ENCODE peak calls at places on chromosomes 12 and 14, in four cellular contexts. One of them, this sample, is unnamed.

GRCh38 chr12:68236421-68237059 is 10.9 kb upstream of the IL26 start:
- DNase-seq in heart right ventricle: no peak
- DNase-seq in fibroblast of the aortic adventitia: peak
- DNase-seq in stromal cell of bone marrow: no peak
- DNase-seq in this sample: no peak

GRCh38 chr12:110233212-110233903 is 47.7 kb upstream of the ATP2A2 start:
- DNase-seq in heart right ventricle: no peak
- DNase-seq in fibroblast of the aortic adventitia: no peak
- DNase-seq in stromal cell of bone marrow: no peak
- DNase-seq in this sample: no peak

GRCh38 chr12:107131832-107132616 is 38.7 kb upstream of the CRY1 start:
- DNase-seq in heart right ventricle: peak
- DNase-seq in fibroblast of the aortic adventitia: peak
- DNase-seq in stromal cell of bone marrow: peak
- DNase-seq in this sample: peak

GRCh38 chr14:76975865-76976622 is 52.5 kb downstream of the IRF2BPL start:
- DNase-seq in heart right ventricle: no peak
- DNase-seq in fibroblast of the aortic adventitia: no peak
- DNase-seq in stromal cell of bone marrow: no peak
- DNase-seq in this sample: no peak

GRCh38 chr12:57161491-57161890 is 14.1 kb upstream of the LRP1-AS start:
- DNase-seq in heart right ventricle: no peak
- DNase-seq in fibroblast of the aortic adventitia: no peak
- DNase-seq in stromal cell of bone marrow: no peak
- DNase-seq in this sample: no peak

GRCh38 chr14:102774391-102775153 is 2.7 kb upstream of the TRAF3 start:
- DNase-seq in heart right ventricle: peak
- DNase-seq in fibroblast of the aortic adventitia: peak
- DNase-seq in stromal cell of bone marrow: peak
- DNase-seq in this sample: peak

GRCh38 chr12:86249856-86250255 is 6.3 kb downstream of the MGAT4C start:
- DNase-seq in heart right ventricle: no peak
- DNase-seq in fibroblast of the aortic adventitia: peak
- DNase-seq in stromal cell of bone marrow: no peak
- DNase-seq in this sample: no peak

GRCh38 chr14:59262717-59263469 is 74.4 kb downstream of the DAAM1 start:
- DNase-seq in heart right ventricle: no peak
- DNase-seq in fibroblast of the aortic adventitia: no peak
- DNase-seq in stromal cell of bone marrow: no peak
- DNase-seq in this sample: no peak

GRCh38 chr12:117441751-117442150 is 80.3 kb upstream of the NOS1 start:
- DNase-seq in heart right ventricle: peak
- DNase-seq in fibroblast of the aortic adventitia: no peak
- DNase-seq in stromal cell of bone marrow: peak
- DNase-seq in this sample: peak

GRCh38 chr12:65121049-65121955 is at the start of gene WIF1:
- DNase-seq in heart right ventricle: no peak
- DNase-seq in fibroblast of the aortic adventitia: no peak
- DNase-seq in stromal cell of bone marrow: no peak
- DNase-seq in this sample: no peak

GRCh38 chr14:90399541-90400444 is 3.0 kb downstream of the CALM1 start:
- DNase-seq in heart right ventricle: peak
- DNase-seq in fibroblast of the aortic adventitia: peak
- DNase-seq in stromal cell of bone marrow: peak
- DNase-seq in this sample: peak

GRCh38 chr12:132151766-132152410 is 7.6 kb downstream of the NOC4L start:
- DNase-seq in heart right ventricle: no peak
- DNase-seq in fibroblast of the aortic adventitia: no peak
- DNase-seq in stromal cell of bone marrow: no peak
- DNase-seq in this sample: no peak

GRCh38 chr12:65330341-65330740 is 51.9 kb downstream of the MSRB3 start:
- DNase-seq in heart right ventricle: no peak
- DNase-seq in fibroblast of the aortic adventitia: no peak
- DNase-seq in stromal cell of bone marrow: no peak
- DNase-seq in this sample: no peak

GRCh38 chr12:110475426-110475825 is 6.8 kb downstream of the FAM216A start:
- DNase-seq in heart right ventricle: no peak
- DNase-seq in fibroblast of the aortic adventitia: no peak
- DNase-seq in stromal cell of bone marrow: no peak
- DNase-seq in this sample: no peak

GRCh38 chr12:51891843-51892242 is 3.9 kb downstream of the ANKRD33 start:
- DNase-seq in heart right ventricle: no peak
- DNase-seq in fibroblast of the aortic adventitia: peak
- DNase-seq in stromal cell of bone marrow: no peak
- DNase-seq in this sample: no peak

GRCh38 chr12:104742551-104742961 is 215.5 kb downstream of the SLC41A2 start:
- DNase-seq in heart right ventricle: peak
- DNase-seq in fibroblast of the aortic adventitia: no peak
- DNase-seq in stromal cell of bone marrow: no peak
- DNase-seq in this sample: no peak

GRCh38 chr12:112616469-112617190 is 174.9 kb upstream of the RPH3A start:
- DNase-seq in heart right ventricle: no peak
- DNase-seq in fibroblast of the aortic adventitia: no peak
- DNase-seq in stromal cell of bone marrow: no peak
- DNase-seq in this sample: no peak

GRCh38 chr14:22907429-22907828 is 11.5 kb downstream of the RBM23 start:
- DNase-seq in heart right ventricle: no peak
- DNase-seq in fibroblast of the aortic adventitia: no peak
- DNase-seq in stromal cell of bone marrow: no peak
- DNase-seq in this sample: no peak

GRCh38 chr12:538731-539539 is 79.2 kb downstream of the B4GALNT3 start:
- DNase-seq in heart right ventricle: peak
- DNase-seq in fibroblast of the aortic adventitia: peak
- DNase-seq in stromal cell of bone marrow: no peak
- DNase-seq in this sample: no peak

GRCh38 chr14:85934123-85934885 is 404.4 kb downstream of the FLRT2 start:
- DNase-seq in heart right ventricle: peak
- DNase-seq in fibroblast of the aortic adventitia: peak
- DNase-seq in stromal cell of bone marrow: peak
- DNase-seq in this sample: no peak

GRCh38 chr12:68963456-68963859 is 30.5 kb upstream of the CPM start:
- DNase-seq in heart right ventricle: no peak
- DNase-seq in fibroblast of the aortic adventitia: no peak
- DNase-seq in stromal cell of bone marrow: no peak
- DNase-seq in this sample: no peak